ENCODE peak calls at places on chromosomes 12 and 14, in ten cellular contexts. C, T, O, D, R, J, Z, V, F and I are unnamed samples.

GRCh38 chr12:57621497-57622292 is 10.5 kb downstream of the ARHGEF25 start:
- DNase-seq in C (no peak), T (peak; percentile 52), O (peak; percentile 91), D (peak; percentile 40), R (peak; percentile 85), J (peak; percentile 64), Z (peak; percentile 81), V (peak; percentile 77), F (no peak), I (peak; percentile 75)

GRCh38 chr14:70809238-70810214 is at the start of gene MAP3K9:
- DNase-seq in C (no peak), T (peak; percentile 34), O (peak; percentile 97), D (peak; percentile 87), R (peak; percentile 99), J (peak; percentile 86), Z (peak; percentile 99), V (peak; percentile 89), F (peak; percentile 91), I (peak; percentile 84)

GRCh38 chr14:33331176-33331949 is 392.7 kb downstream of the NPAS3 start:
- DNase-seq in C (no peak), T (no peak), O (no peak), D (no peak), R (no peak), J (no peak), Z (no peak), V (no peak), F (no peak), I (no peak)

GRCh38 chr12:113634982-113635381 is 163.3 kb upstream of the LHX5 start:
- DNase-seq in C (no peak), T (no peak), O (no peak), D (no peak), R (no peak), J (no peak), Z (no peak), V (no peak), F (no peak), I (no peak)

GRCh38 chr12:101277443-101277842 is 2.5 kb upstream of the UTP20 start:
- DNase-seq in C (no peak), T (no peak), O (no peak), D (no peak), R (no peak), J (no peak), Z (no peak), V (no peak), F (no peak), I (no peak)

GRCh38 chr14:54105406-54105805 is 148.8 kb upstream of the BMP4 start:
- DNase-seq in C (no peak), T (no peak), O (no peak), D (no peak), R (no peak), J (no peak), Z (no peak), V (no peak), F (no peak), I (no peak)

GRCh38 chr12:29200586-29200985 is 51.5 kb downstream of the FAR2 start:
- DNase-seq in C (no peak), T (no peak), O (no peak), D (no peak), R (no peak), J (no peak), Z (no peak), V (no peak), F (no peak), I (no peak)

GRCh38 chr12:55057466-55057865 is 37.7 kb downstream of the NEUROD4 start:
- DNase-seq in C (no peak), T (no peak), O (no peak), D (no peak), R (no peak), J (no peak), Z (no peak), V (no peak), F (no peak), I (no peak)

GRCh38 chr14:41285193-41285748 is 321.4 kb upstream of the LRFN5 start:
- DNase-seq in C (no peak), T (no peak), O (no peak), D (peak; percentile 50), R (no peak), J (no peak), Z (peak; percentile 68), V (no peak), F (no peak), I (no peak)

GRCh38 chr14:104682107-104682593 is 7.3 kb upstream of the INF2 start:
- DNase-seq in C (no peak), T (no peak), O (peak; percentile 70), D (no peak), R (peak; percentile 67), J (peak; percentile 17), Z (peak; percentile 56), V (peak; percentile 61), F (no peak), I (no peak)

GRCh38 chr12:71157601-71158233 is at the start of gene TSPAN8:
- DNase-seq in C (no peak), T (peak; percentile 52), O (no peak), D (no peak), R (no peak), J (no peak), Z (peak; percentile 39), V (no peak), F (no peak), I (no peak)

GRCh38 chr14:105147701-105148603 is 20.6 kb downstream of the JAG2 start:
- DNase-seq in C (no peak), T (no peak), O (peak; percentile 81), D (no peak), R (peak; percentile 74), J (peak; percentile 14), Z (no peak), V (no peak), F (no peak), I (peak; percentile 11)

DNA sequence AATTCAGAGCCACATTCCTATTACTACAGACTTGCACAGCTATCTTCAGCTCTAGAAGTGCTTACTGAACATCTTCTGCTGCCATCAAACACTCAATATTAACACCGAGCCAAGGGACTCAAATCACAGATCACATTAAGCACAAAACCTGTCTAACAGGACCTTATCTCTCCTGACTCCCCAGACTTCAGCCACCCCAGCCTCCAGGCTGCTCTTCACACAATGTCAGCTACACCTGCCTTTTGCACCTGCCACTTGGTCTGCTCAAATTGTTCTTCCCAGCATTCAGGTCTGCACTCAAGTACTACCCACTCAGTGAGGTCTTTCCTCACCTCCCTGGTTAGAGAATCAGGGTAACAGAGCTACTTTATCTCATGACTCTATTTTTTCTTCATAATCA is 57.1 kb downstream of the GALC start:
- DNase-seq in C (no peak), T (no peak), O (no peak), D (no peak), R (no peak), J (no peak), Z (peak; percentile 3), V (no peak), F (no peak), I (no peak)
- TF ChIP-seq CTCF in C (no peak), T (no peak), O (no peak), D (no peak), R (no peak), J (no peak), Z (no peak), V (no peak), F (no peak), I (no peak)

GRCh38 chr12:53004178-53004577 is 2.1 kb upstream of the EIF4B start:
- DNase-seq in C (no peak), T (no peak), O (no peak), D (no peak), R (no peak), J (no peak), Z (peak; percentile 46), V (no peak), F (no peak), I (no peak)

GRCh38 chr12:53006810-53007742 is 820 bp downstream of the EIF4B start:
- DNase-seq in C (peak; percentile 27), T (peak; percentile 67), O (peak; percentile 92), D (peak; percentile 83), R (peak; percentile 91), J (peak; percentile 65), Z (peak; percentile 84), V (peak; percentile 79), F (no peak), I (peak; percentile 74)

GRCh38 chr12:53005215-53005985 is 856 bp upstream of the EIF4B start:
- DNase-seq in C (no peak), T (no peak), O (no peak), D (no peak), R (no peak), J (peak; percentile 16), Z (peak; percentile 20), V (no peak), F (no peak), I (no peak)

GRCh38 chr12:53005986-53006809 is at the start of gene EIF4B:
- DNase-seq in C (peak; percentile 99), T (peak; percentile 100), O (peak; percentile 100), D (peak; percentile 100), R (peak; percentile 100), J (peak; percentile 100), Z (peak; percentile 99), V (peak; percentile 100), F (peak; percentile 94), I (peak; percentile 100)

DNA sequence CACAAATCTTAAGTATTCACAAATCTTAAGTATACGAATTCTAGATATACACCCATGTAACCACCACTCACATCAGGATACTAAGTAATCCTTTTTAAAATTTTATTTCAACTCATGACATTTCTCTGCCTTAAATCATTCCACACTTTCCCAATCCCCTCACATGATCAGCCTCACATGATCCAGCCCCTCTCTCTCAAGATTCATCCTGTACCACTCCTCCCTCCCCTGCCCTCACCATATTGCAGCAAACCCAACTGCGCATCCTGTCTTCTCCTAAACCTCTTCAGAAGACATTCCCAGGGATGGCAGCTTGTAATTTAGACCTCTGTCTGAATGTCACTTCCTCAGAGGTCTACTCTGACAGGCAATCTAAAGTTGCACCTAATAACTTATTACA is 1.7 kb upstream of the EIF4B start:
- DNase-seq in C (no peak), T (no peak), O (no peak), D (no peak), R (no peak), J (no peak), Z (peak; percentile 38), V (no peak), F (no peak), I (no peak)
- H3K4me3 ChIP-seq in C (no peak overlapping the region), T (no peak overlapping the region), O (no peak overlapping the region), D (no peak overlapping the region), R (no peak overlapping the region), J (no peak overlapping the region), Z (no peak overlapping the region), V (no peak overlapping the region), F (no peak overlapping the region), I (no peak overlapping the region)

GRCh38 chr12:116737774-116738657 is at the start of the genes RNFT2 and SPRING1:
- DNase-seq in C (peak; percentile 99), T (peak; percentile 99), O (peak; percentile 99), D (peak; percentile 94), R (peak; percentile 99), J (peak; percentile 99), Z (peak; percentile 99), V (peak; percentile 100), F (peak; percentile 98), I (peak; percentile 100)
- TF ChIP-seq CTCF in C (no peak), T (no peak), O (no peak), D (peak; percentile 19), R (no peak), J (no peak), Z (peak; percentile 1), V (no peak), F (no peak), I (peak; percentile 34)

DNA sequence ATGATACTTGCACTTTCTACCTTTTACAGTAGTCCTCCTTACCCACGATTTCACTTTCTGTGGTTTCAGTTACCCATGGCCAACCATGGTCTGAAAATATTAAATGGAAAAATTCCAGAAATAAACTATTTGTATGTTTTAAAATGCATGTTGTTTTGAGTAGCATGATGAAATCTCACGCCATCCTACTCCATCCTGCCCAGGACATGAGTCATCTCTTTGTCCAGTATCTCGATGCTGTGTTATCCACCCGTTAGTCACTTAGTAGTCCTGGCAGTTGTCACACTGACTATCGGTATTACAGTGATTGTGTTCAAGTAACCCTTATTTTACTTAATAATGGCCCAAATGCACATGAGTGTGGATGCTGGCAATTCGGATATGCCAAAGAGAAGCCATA is 22.4 kb downstream of the SYT1 start:
- DNase-seq in C (no peak), T (peak; percentile 73), O (no peak), D (no peak), R (no peak), J (no peak), Z (no peak), V (no peak), F (no peak), I (no peak)
- H3K4me3 ChIP-seq in C (no peak overlapping the region), T (no peak overlapping the region), O (no peak overlapping the region), D (no peak overlapping the region), R (no peak overlapping the region), J (no peak overlapping the region), Z (no peak overlapping the region), V (no peak overlapping the region), F (no peak overlapping the region), I (no peak overlapping the region)